ENCODE peak calls at places on chromosomes 4 and X, in ten cellular contexts. Z, F, B, N, U, M, S, X, P and Y are unnamed samples.

GRCh38 chr4:169626328-169627282 is 6.2 kb downstream of the CLCN3 start:
- DNase-seq in Z (no peak), F (no peak), B (no peak), N (peak; percentile 19), U (no peak), M (no peak), S (no peak), X (no peak), P (no peak), Y (no peak)

GRCh38 chrX:69022430-69022829 is 142.8 kb downstream of the PJA1 start:
- DNase-seq in Z (no peak), F (no peak), B (no peak), N (no peak), U (no peak), M (no peak), S (no peak), X (no peak), P (no peak), Y (no peak)

GRCh38 chrX:151488677-151489076 is 74.8 kb upstream of the PASD1 start:
- DNase-seq in Z (no peak), F (no peak), B (no peak), N (peak; percentile 47), U (no peak), M (no peak), S (no peak), X (no peak), P (no peak), Y (no peak)

GRCh38 chrX:150897371-150898319 is 823 bp downstream of the CD99L2 start:
- DNase-seq in Z (peak; percentile 59), F (peak; percentile 4), B (no peak), N (peak; percentile 51), U (peak; percentile 23), M (no peak), S (peak; percentile 22), X (peak; percentile 56), P (peak; percentile 51), Y (no peak)

GRCh38 chr4:166594326-166594946 is 639.9 kb downstream of the SPOCK3 start:
- DNase-seq in Z (no peak), F (no peak), B (no peak), N (peak; percentile 70), U (peak; percentile 43), M (peak; percentile 10), S (no peak), X (peak; percentile 57), P (peak; percentile 31), Y (peak; percentile 35)

GRCh38 chr4:174926958-174927357 is 8.8 kb downstream of the ADAM29 start:
- DNase-seq in Z (no peak), F (no peak), B (no peak), N (no peak), U (no peak), M (no peak), S (no peak), X (no peak), P (no peak), Y (no peak)

GRCh38 chrX:7190157-7190556 is 42.2 kb upstream of the PUDP start:
- DNase-seq in Z (no peak), F (no peak), B (no peak), N (peak; percentile 2), U (no peak), M (no peak), S (no peak), X (no peak), P (no peak), Y (no peak)

GRCh38 chr4:84994280-84994679 is 27.8 kb upstream of the WDFY3 start:
- DNase-seq in Z (no peak), F (no peak), B (no peak), N (peak; percentile 88), U (no peak), M (no peak), S (no peak), X (no peak), P (no peak), Y (no peak)

GRCh38 chr4:40321671-40322131 is 13.4 kb upstream of the CHRNA9 start:
- DNase-seq in Z (no peak), F (no peak), B (no peak), N (no peak), U (peak; percentile 85), M (no peak), S (no peak), X (peak; percentile 3), P (no peak), Y (no peak)

GRCh38 chr4:79682801-79683217 is 274.8 kb upstream of the GK2 start:
- DNase-seq in Z (peak; percentile 43), F (peak; percentile 7), B (no peak), N (no peak), U (peak; percentile 41), M (peak; percentile 29), S (no peak), X (no peak), P (no peak), Y (no peak)

GRCh38 chr4:53916431-53916889 is 147.9 kb downstream of the CHIC2 start:
- DNase-seq in Z (no peak), F (no peak), B (no peak), N (no peak), U (peak; percentile 70), M (no peak), S (no peak), X (no peak), P (no peak), Y (no peak)

GRCh38 chr4:38015886-38016515 is 55.8 kb downstream of the PTTG2 start:
- DNase-seq in Z (no peak), F (no peak), B (no peak), N (peak; percentile 39), U (peak; percentile 40), M (no peak), S (no peak), X (no peak), P (no peak), Y (no peak)

DNA sequence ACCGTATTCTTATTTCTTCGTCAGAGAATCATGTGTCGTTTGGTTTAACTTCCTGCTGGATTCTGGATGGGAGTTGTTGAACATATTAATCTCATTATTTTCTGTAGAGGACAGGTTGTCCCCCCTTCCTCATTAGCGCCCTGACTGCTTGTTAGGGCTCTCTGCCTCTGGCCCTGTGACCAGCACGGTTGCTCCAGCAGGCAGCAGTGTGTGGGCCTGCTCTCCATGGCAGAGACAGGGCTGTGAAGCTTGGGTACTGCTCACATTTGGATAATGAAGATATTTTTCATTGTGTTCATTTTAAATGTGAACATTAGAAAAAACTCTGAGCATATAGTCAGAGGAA is 102.7 kb downstream of the KLHL8 start:
- DNase-seq in Z (no peak), F (no peak), B (peak; percentile 84), N (no peak), U (no peak), M (no peak), S (no peak), X (no peak), P (no peak), Y (no peak)
- H3K27ac ChIP-seq in Z (no peak overlapping the region), F (peak overlapping the region; percentile 68), B (peak overlapping the region; percentile 85), N (no peak overlapping the region), U (no peak overlapping the region), M (no peak overlapping the region), S (peak overlapping the region; percentile 79), X (no peak overlapping the region), P (no peak overlapping the region), Y (peak overlapping the region; percentile 18)

DNA sequence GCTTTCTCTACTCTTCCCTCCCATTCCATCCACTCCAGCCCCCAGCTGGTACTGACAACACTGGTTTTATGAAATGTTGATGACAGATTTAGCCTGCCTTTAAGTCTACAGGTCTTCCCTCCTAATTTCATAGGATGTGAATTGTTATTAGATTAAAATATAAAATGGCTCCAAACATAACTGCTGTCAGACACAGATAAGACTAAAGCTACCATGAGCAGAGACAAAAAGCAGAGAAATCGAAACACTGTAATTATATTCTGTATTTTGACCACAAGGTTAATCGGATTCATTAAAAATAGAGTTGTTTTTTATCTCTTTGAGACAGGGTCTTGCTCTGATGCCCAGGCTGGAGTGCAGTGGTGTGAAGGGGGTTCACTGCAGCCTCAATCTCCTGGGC is 28.3 kb downstream of the SEC24D start:
- DNase-seq in Z (no peak), F (no peak), B (no peak), N (no peak), U (no peak), M (no peak), S (no peak), X (no peak), P (no peak), Y (no peak)
- H3K36me3 ChIP-seq in Z (peaks cover 15% of the 10 kb centered on the region), F (peaks cover 4% of the 10 kb centered on the region), B (peaks cover 11% of the 10 kb centered on the region), N (peaks cover 13% of the 10 kb centered on the region), U (peaks cover 30% of the 10 kb centered on the region), M (peaks cover 3% of the 10 kb centered on the region), S (peaks cover 32% of the 10 kb centered on the region), X (no peaks in the 10 kb centered on the region), P (peaks cover 4% of the 10 kb centered on the region), Y (peaks cover 17% of the 10 kb centered on the region)

GRCh38 chr4:88457307-88458090 is 580 bp downstream of the HERC5 start:
- DNase-seq in Z (peak; percentile 67), F (peak; percentile 25), B (peak; percentile 84), N (peak; percentile 57), U (peak; percentile 38), M (peak; percentile 52), S (peak; percentile 26), X (peak; percentile 57), P (peak; percentile 41), Y (peak; percentile 80)
- H3K27ac ChIP-seq in Z (peak overlapping the region; percentile 57), F (peak overlapping the region; percentile 69), B (peak overlapping the region; percentile 80), N (no peak overlapping the region), U (no peak overlapping the region), M (peak overlapping the region; percentile 51), S (peak overlapping the region; percentile 90), X (peak overlapping the region; percentile 71), P (peak overlapping the region; percentile 63), Y (peak overlapping the region; percentile 39)

GRCh38 chr4:77163636-77164035 is 6.6 kb downstream of the CCNG2 start:
- DNase-seq in Z (no peak), F (no peak), B (no peak), N (no peak), U (peak; percentile 38), M (no peak), S (no peak), X (no peak), P (no peak), Y (no peak)

GRCh38 chr4:77167866-77168265 is 10.9 kb downstream of the CCNG2 start:
- DNase-seq in Z (no peak), F (no peak), B (no peak), N (no peak), U (no peak), M (no peak), S (no peak), X (peak; percentile 81), P (no peak), Y (no peak)

GRCh38 chr4:77170926-77171325 is 13.9 kb downstream of the CCNG2 start:
- DNase-seq in Z (no peak), F (no peak), B (no peak), N (peak; percentile 47), U (no peak), M (no peak), S (no peak), X (no peak), P (no peak), Y (no peak)

GRCh38 chr4:77169496-77169895 is 12.5 kb downstream of the CCNG2 start:
- DNase-seq in Z (no peak), F (no peak), B (no peak), N (no peak), U (peak; percentile 58), M (no peak), S (no peak), X (no peak), P (no peak), Y (no peak)

DNA sequence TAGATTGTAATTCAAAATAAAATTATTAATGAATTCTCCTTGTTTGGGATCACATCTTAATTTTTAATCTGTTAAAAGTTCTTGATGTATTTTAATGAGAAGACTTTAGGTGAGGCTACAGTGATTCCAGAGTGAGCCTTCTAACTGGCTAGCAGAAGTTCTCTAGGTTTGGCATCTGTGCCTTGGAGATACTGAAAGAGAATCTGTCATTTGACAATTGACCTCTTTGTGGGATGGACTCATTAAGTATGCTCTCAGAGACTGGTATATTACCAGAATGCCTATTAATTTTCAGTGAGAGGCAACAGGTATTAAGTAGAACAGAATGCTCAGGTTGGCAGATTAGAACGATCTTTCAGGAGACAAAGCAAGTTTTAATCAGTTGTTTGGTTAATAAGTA is 10.2 kb downstream of the CCNG2 start:
- DNase-seq in Z (no peak), F (no peak), B (no peak), N (no peak), U (no peak), M (no peak), S (no peak), X (no peak), P (no peak), Y (no peak)
- H3K36me3 ChIP-seq in Z (peaks cover 6% of the 10 kb centered on the region), F (peaks cover 4% of the 10 kb centered on the region), B (peaks cover 53% of the 10 kb centered on the region), N (peaks cover 4% of the 10 kb centered on the region), U (peaks cover 3% of the 10 kb centered on the region), M (no peaks in the 10 kb centered on the region), S (peaks cover 59% of the 10 kb centered on the region), X (no peaks in the 10 kb centered on the region), P (no peaks in the 10 kb centered on the region), Y (no peaks in the 10 kb centered on the region)